ENCODE peak calls at places on chromosome 15, in ten cellular contexts. One of them, this sample, is unnamed. For H3K4me1, the result is how much of the 10 kb centered on the place peaks cover.

GRCh38 chr15:36785396-36785795 is 206.0 kb downstream of the CDIN1 start:
- DNase-seq in HCT116: no peak
- DNase-seq in K562: no peak
- DNase-seq in HepG2: peak
- DNase-seq in fibroblast of lung: no peak
- DNase-seq in GM12878: no peak
- DNase-seq in IMR-90: no peak
- DNase-seq in GM23248: no peak
- DNase-seq in endodermal cell: no peak
- DNase-seq in neural progenitor cell: no peak
- DNase-seq in this sample: no peak

GRCh38 chr15:58551764-58552504 is 120.1 kb downstream of the LIPC start:
- DNase-seq in HepG2: peak
- DNase-seq in HCT116: no peak
- DNase-seq in neural progenitor cell: no peak
- DNase-seq in GM23248: peak
- DNase-seq in endodermal cell: peak
- DNase-seq in GM12878: no peak
- DNase-seq in K562: peak
- DNase-seq in fibroblast of lung: peak
- DNase-seq in IMR-90: peak
- DNase-seq in this sample: no peak

GRCh38 chr15:57890351-57890750 is 175.2 kb downstream of the ALDH1A2 start:
- DNase-seq in K562: no peak
- DNase-seq in GM12878: no peak
- DNase-seq in fibroblast of lung: peak
- DNase-seq in neural progenitor cell: no peak
- DNase-seq in endodermal cell: no peak
- DNase-seq in GM23248: peak
- DNase-seq in HCT116: no peak
- DNase-seq in IMR-90: peak
- DNase-seq in HepG2: no peak
- DNase-seq in this sample: no peak

GRCh38 chr15:68553994-68554715 is 24.6 kb upstream of the CORO2B start:
- DNase-seq in GM12878: no peak
- DNase-seq in K562: peak
- DNase-seq in HCT116: peak
- DNase-seq in IMR-90: peak
- DNase-seq in neural progenitor cell: peak
- DNase-seq in GM23248: peak
- DNase-seq in endodermal cell: peak
- DNase-seq in fibroblast of lung: peak
- DNase-seq in HepG2: peak
- DNase-seq in this sample: no peak

GRCh38 chr15:90219421-90220141 is 14.2 kb downstream of the CIB1 start:
- DNase-seq in neural progenitor cell: peak
- DNase-seq in endodermal cell: peak
- DNase-seq in GM23248: peak
- DNase-seq in HepG2: no peak
- DNase-seq in GM12878: no peak
- DNase-seq in IMR-90: no peak
- DNase-seq in HCT116: no peak
- DNase-seq in K562: peak
- DNase-seq in fibroblast of lung: no peak
- DNase-seq in this sample: peak

GRCh38 chr15:70084461-70084860 is 13.3 kb downstream of the TLE3 start:
- DNase-seq in HepG2: no peak
- DNase-seq in neural progenitor cell: no peak
- DNase-seq in K562: no peak
- DNase-seq in endodermal cell: no peak
- DNase-seq in HCT116: no peak
- DNase-seq in IMR-90: no peak
- DNase-seq in fibroblast of lung: no peak
- DNase-seq in GM23248: no peak
- DNase-seq in GM12878: no peak
- DNase-seq in this sample: no peak

GRCh38 chr15:50675524-50676144 is 11.0 kb downstream of the TRPM7 start:
- DNase-seq in HCT116: peak
- DNase-seq in GM12878: peak
- DNase-seq in K562: peak
- DNase-seq in neural progenitor cell: no peak
- DNase-seq in GM23248: peak
- DNase-seq in HepG2: no peak
- DNase-seq in IMR-90: peak
- DNase-seq in fibroblast of lung: peak
- DNase-seq in endodermal cell: no peak
- DNase-seq in this sample: no peak

GRCh38 chr15:81161851-81162250 is 27.8 kb downstream of the CFAP161 start:
- DNase-seq in K562: no peak
- DNase-seq in endodermal cell: no peak
- DNase-seq in HCT116: no peak
- DNase-seq in HepG2: no peak
- DNase-seq in IMR-90: no peak
- DNase-seq in neural progenitor cell: no peak
- DNase-seq in GM23248: no peak
- DNase-seq in fibroblast of lung: no peak
- DNase-seq in GM12878: no peak
- DNase-seq in this sample: no peak

DNA sequence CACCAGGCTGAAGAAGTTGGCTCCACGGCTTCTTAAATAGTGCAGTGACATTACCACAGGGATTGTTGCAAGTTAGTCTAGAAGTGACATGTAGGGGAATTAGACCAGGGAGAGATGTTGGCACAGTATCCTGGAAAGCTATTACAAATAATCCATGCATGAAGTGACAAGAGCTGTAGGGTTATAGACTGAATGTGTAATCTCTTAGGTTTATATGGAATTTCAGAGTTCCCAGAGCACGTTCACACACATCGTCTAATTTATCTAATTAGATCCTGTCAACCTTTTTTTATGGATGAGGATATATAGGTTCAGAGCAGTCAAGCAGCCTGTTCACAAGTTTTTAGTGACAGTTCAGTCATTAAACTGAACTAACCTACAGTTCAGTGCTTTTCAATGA is 37.3 kb upstream of the APH1B start:
- DNase-seq in GM12878: no peak
- DNase-seq in GM23248: no peak
- DNase-seq in K562: no peak
- DNase-seq in HepG2: no peak
- DNase-seq in neural progenitor cell: no peak
- DNase-seq in HCT116: no peak
- DNase-seq in IMR-90: no peak
- DNase-seq in endodermal cell: no peak
- DNase-seq in fibroblast of lung: no peak
- DNase-seq in this sample: no peak
- H3K4me1 ChIP-seq in GM12878: under half
- H3K4me1 ChIP-seq in GM23248: half or more
- H3K4me1 ChIP-seq in K562: under half
- H3K4me1 ChIP-seq in HepG2: under half
- H3K4me1 ChIP-seq in neural progenitor cell: under half
- H3K4me1 ChIP-seq in HCT116: under half
- H3K4me1 ChIP-seq in IMR-90: under half
- H3K4me1 ChIP-seq in endodermal cell: under half
- H3K4me1 ChIP-seq in fibroblast of lung: under half
- H3K4me1 ChIP-seq in this sample: under half

DNA sequence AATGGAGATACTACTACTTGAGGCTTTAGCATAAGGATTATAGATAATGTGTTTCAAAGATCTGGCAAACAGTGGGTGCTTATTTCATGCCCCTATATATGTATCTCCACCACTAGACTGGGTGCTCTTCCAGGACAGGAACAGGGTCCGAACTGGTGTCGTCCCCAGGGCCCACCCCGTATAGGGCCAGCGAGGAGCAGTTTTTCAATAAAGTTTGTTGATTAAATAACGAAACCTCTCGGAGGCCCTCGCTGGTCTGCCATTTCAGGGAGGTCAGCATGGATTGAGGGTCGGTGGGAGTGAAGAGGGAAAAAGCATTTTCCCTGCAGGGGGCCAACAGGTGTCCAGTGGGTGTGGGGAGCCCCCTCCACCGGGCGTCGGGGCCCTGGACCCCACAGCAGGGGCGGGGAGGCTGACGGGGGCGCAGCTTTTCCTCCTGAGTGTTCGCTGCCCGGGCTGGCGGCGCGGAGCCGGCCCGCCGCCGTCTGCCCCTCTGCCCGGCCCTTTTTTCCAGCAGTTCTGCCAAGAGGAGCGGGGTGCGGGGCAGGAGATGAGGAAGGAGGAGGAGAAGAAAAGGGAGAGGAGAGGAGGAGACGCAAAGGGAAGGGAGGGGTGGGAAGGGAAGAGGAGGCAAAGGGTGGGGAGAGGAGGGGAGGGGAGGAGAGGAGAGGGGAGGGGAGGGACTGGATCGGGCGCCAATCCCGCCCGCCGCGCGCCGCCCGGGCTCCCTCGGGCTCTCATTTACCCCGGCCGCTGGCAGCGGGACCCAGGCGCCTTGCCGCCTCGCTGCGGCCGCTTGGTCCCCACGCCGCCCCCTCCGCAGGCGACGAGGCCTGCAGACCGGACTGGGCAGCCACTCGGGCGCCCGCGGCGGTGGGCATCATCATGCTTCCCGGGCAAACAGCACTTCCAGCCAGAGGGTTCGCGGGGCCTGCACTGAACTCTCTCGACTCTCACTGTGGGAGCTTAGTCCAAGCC is 66.3 kb downstream of the ISG20 start:
- DNase-seq in GM12878: no peak
- DNase-seq in HCT116: no peak
- DNase-seq in HepG2: no peak
- DNase-seq in K562: no peak
- DNase-seq in endodermal cell: peak
- DNase-seq in fibroblast of lung: peak
- DNase-seq in IMR-90: no peak
- DNase-seq in neural progenitor cell: peak
- DNase-seq in GM23248: peak
- DNase-seq in this sample: no peak
- H3K9ac ChIP-seq in GM12878: no peak
- H3K9ac ChIP-seq in HCT116: no peak
- H3K9ac ChIP-seq in HepG2: no peak
- H3K9ac ChIP-seq in K562: no peak
- H3K9ac ChIP-seq in endodermal cell: no peak
- H3K9ac ChIP-seq in fibroblast of lung: peak
- H3K9ac ChIP-seq in IMR-90: peak
- H3K9ac ChIP-seq in neural progenitor cell: no peak
- H3K9ac ChIP-seq in GM23248: peak
- H3K9ac ChIP-seq in this sample: peak

GRCh38 chr15:67154249-67154648 is 88.8 kb downstream of the SMAD3 start:
- DNase-seq in HCT116: no peak
- DNase-seq in HepG2: no peak
- DNase-seq in neural progenitor cell: no peak
- DNase-seq in GM23248: no peak
- DNase-seq in GM12878: no peak
- DNase-seq in K562: no peak
- DNase-seq in fibroblast of lung: no peak
- DNase-seq in endodermal cell: no peak
- DNase-seq in IMR-90: no peak
- DNase-seq in this sample: no peak

GRCh38 chr15:67156426-67156825 is 91.0 kb downstream of the SMAD3 start:
- DNase-seq in GM23248: no peak
- DNase-seq in GM12878: no peak
- DNase-seq in IMR-90: no peak
- DNase-seq in fibroblast of lung: no peak
- DNase-seq in HCT116: no peak
- DNase-seq in K562: no peak
- DNase-seq in neural progenitor cell: no peak
- DNase-seq in endodermal cell: no peak
- DNase-seq in HepG2: no peak
- DNase-seq in this sample: no peak

GRCh38 chr15:67149068-67149841 is 83.9 kb downstream of the SMAD3 start:
- DNase-seq in neural progenitor cell: peak
- DNase-seq in fibroblast of lung: no peak
- DNase-seq in endodermal cell: no peak
- DNase-seq in K562: no peak
- DNase-seq in HepG2: peak
- DNase-seq in HCT116: no peak
- DNase-seq in IMR-90: no peak
- DNase-seq in GM12878: no peak
- DNase-seq in GM23248: peak
- DNase-seq in this sample: peak

GRCh38 chr15:67149859-67150824 is 84.7 kb downstream of the SMAD3 start:
- DNase-seq in GM23248: peak
- DNase-seq in K562: peak
- DNase-seq in GM12878: peak
- DNase-seq in HepG2: peak
- DNase-seq in IMR-90: peak
- DNase-seq in HCT116: peak
- DNase-seq in endodermal cell: peak
- DNase-seq in neural progenitor cell: peak
- DNase-seq in fibroblast of lung: peak
- DNase-seq in this sample: peak

DNA sequence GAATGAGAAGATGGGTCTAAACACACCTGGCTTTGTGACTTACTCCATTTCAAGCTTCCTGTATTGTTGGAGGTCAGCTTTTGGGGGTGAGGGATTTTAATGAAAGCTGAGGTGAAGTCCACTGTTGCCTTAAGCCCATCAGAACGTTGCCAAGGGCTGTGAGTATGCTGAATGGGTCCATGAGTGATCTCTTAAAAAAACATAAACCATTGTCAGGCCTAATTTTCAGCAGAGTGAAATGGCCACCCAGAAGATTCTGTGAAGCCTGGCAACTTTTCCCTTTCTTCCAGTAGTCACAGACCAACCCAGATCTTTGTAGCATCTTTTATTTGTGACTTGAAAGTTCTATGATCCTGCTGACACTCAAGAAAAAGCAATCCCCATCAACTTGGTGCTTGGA is 87.0 kb downstream of the SMAD3 start:
- DNase-seq in HepG2: no peak
- DNase-seq in neural progenitor cell: no peak
- DNase-seq in fibroblast of lung: no peak
- DNase-seq in GM12878: no peak
- DNase-seq in HCT116: no peak
- DNase-seq in endodermal cell: no peak
- DNase-seq in GM23248: no peak
- DNase-seq in IMR-90: no peak
- DNase-seq in K562: no peak
- DNase-seq in this sample: no peak
- H3K4me1 ChIP-seq in HepG2: under half
- H3K4me1 ChIP-seq in neural progenitor cell: under half
- H3K4me1 ChIP-seq in fibroblast of lung: under half
- H3K4me1 ChIP-seq in GM12878: under half
- H3K4me1 ChIP-seq in HCT116: half or more
- H3K4me1 ChIP-seq in endodermal cell: under half
- H3K4me1 ChIP-seq in GM23248: under half
- H3K4me1 ChIP-seq in IMR-90: under half
- H3K4me1 ChIP-seq in K562: under half
- H3K4me1 ChIP-seq in this sample: under half

DNA sequence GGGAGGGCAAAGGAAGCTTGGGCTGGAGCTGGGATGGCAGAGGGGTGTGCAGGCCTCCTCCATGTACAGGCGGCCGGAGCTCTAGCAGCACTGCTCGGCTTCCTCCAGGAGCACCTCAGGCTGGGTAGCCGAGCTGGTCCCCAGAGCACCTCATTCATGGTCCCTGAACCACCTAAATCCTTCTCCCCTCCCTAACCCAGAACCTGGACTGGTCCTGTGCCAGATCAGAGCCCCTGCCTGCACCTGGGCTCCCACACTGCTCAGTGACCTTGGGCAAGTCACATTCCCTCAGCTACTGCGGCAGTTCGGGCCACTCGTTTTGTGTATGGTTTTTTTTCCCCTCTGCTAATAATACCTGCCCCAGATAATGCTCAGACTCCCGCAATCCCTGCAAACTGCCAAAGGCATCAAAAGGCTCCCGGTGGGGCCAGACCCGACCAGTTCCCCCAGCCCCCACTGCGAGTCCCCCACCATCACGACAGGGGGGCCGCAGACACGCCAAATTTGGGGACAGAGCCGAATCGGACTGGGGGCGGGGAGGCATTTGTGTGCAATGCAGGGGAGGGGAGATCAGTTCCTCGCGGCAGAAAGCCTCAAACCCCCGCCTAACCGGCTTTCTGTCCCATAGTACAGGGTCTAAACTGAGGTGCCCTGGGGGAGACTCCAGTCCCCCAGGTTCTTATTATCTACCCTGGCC is 1.3 kb downstream of the SEMA7A start:
- DNase-seq in GM23248: peak
- DNase-seq in endodermal cell: peak
- DNase-seq in IMR-90: no peak
- DNase-seq in K562: no peak
- DNase-seq in neural progenitor cell: peak
- DNase-seq in GM12878: no peak
- DNase-seq in fibroblast of lung: no peak
- DNase-seq in HCT116: no peak
- DNase-seq in HepG2: no peak
- DNase-seq in this sample: no peak
- H3K9ac ChIP-seq in GM23248: peak
- H3K9ac ChIP-seq in endodermal cell: peak
- H3K9ac ChIP-seq in IMR-90: no peak
- H3K9ac ChIP-seq in K562: peak
- H3K9ac ChIP-seq in neural progenitor cell: no peak
- H3K9ac ChIP-seq in GM12878: peak
- H3K9ac ChIP-seq in fibroblast of lung: peak
- H3K9ac ChIP-seq in HCT116: peak
- H3K9ac ChIP-seq in HepG2: peak
- H3K9ac ChIP-seq in this sample: peak